ENCODE peak calls at places on chromosomes 5 and 9, in four cellular contexts. I is neural progenitor cell, O is HCT116, J is fibroblast of lung. Y is an unnamed sample.

GRCh38 chr5:87300744-87301143 is 33.1 kb downstream of the RASA1 start:
- DNase-seq in I (no peak), O (peak; percentile 81), J (peak; percentile 84), Y (no peak)

GRCh38 chr5:672329-673139 is 20.6 kb downstream of the TPPP start:
- DNase-seq in I (peak; percentile 89), O (no peak), J (peak; percentile 82), Y (peak; percentile 39)

GRCh38 chr9:37574996-37575395 is 1.2 kb downstream of the FBXO10 start:
- DNase-seq in I (peak; percentile 9), O (no peak), J (peak; percentile 15), Y (no peak)

GRCh38 chr9:1051286-1052118 is 1.3 kb downstream of the DMRT2 start:
- DNase-seq in I (peak; percentile 67), O (no peak), J (no peak), Y (no peak)

GRCh38 chr9:36401179-36401740 is 1.2 kb upstream of the RNF38 start:
- DNase-seq in I (no peak), O (peak; percentile 44), J (peak; percentile 73), Y (no peak)

GRCh38 chr9:33476503-33476902 is 2.8 kb upstream of the NOL6 start:
- DNase-seq in I (no peak), O (no peak), J (no peak), Y (no peak)

GRCh38 chr9:132622144-132622543 is 39.7 kb downstream of the BARHL1 start:
- DNase-seq in I (no peak), O (no peak), J (peak; percentile 49), Y (no peak)

GRCh38 chr9:127397722-127398647 is 1.0 kb downstream of the SLC2A8 start:
- DNase-seq in I (peak; percentile 71), O (no peak), J (peak; percentile 25), Y (no peak)

GRCh38 chr5:112694853-112695709 is 42.6 kb upstream of the APC start:
- DNase-seq in I (peak; percentile 19), O (no peak), J (peak; percentile 59), Y (no peak)

GRCh38 chr5:178287091-178287790 is 54.6 kb upstream of the PHYKPL start:
- DNase-seq in I (no peak), O (no peak), J (no peak), Y (no peak)

GRCh38 chr9:128082173-128082572 is 14.1 kb downstream of the SLC25A25 start:
- DNase-seq in I (peak; percentile 50), O (peak; percentile 51), J (no peak), Y (no peak)

GRCh38 chr5:76542887-76543690 is 80.1 kb downstream of the F2RL2 start:
- DNase-seq in I (no peak), O (no peak), J (peak; percentile 40), Y (no peak)

GRCh38 chr9:23492126-23493002 is 333.7 kb downstream of the ELAVL2 start:
- DNase-seq in I (peak; percentile 71), O (no peak), J (peak; percentile 0), Y (no peak)

GRCh38 chr5:142568271-142568995 is 117.5 kb downstream of the FGF1 start:
- DNase-seq in I (no peak), O (no peak), J (no peak), Y (no peak)

GRCh38 chr9:135887585-135888050 is 19.7 kb downstream of the CAMSAP1 start:
- DNase-seq in I (peak; percentile 36), O (no peak), J (no peak), Y (peak; percentile 85)

GRCh38 chr5:6443326-6443725 is 5.3 kb upstream of the UBE2QL1 start:
- DNase-seq in I (no peak), O (no peak), J (no peak), Y (no peak)

GRCh38 chr5:81435023-81435422 is 41.1 kb upstream of the ACOT12 start:
- DNase-seq in I (no peak), O (no peak), J (no peak), Y (no peak)

GRCh38 chr9:69674741-69675438 is 2.7 kb upstream of the APBA1 start:
- DNase-seq in I (no peak), O (no peak), J (peak; percentile 89), Y (no peak)

GRCh38 chr9:135707449-135708138 is 5.6 kb downstream of the KCNT1 start:
- DNase-seq in I (no peak), O (no peak), J (no peak), Y (no peak)

GRCh38 chr5:115530426-115530825 is 14.1 kb downstream of the FEM1C start:
- DNase-seq in I (no peak), O (no peak), J (no peak), Y (no peak)

GRCh38 chr9:84893360-84894128 is 224.0 kb downstream of the NTRK2 start:
- DNase-seq in I (peak; percentile 18), O (no peak), J (no peak), Y (no peak)

GRCh38 chr5:136769900-136770684 is 404.7 kb upstream of the TRPC7 start:
- DNase-seq in I (peak; percentile 87), O (peak; percentile 33), J (peak; percentile 40), Y (peak; percentile 58)
- TF ChIP-seq CTCF in I (peak; percentile 89), O (peak; percentile 86), J (peak; percentile 69), Y (peak; percentile 88)

DNA sequence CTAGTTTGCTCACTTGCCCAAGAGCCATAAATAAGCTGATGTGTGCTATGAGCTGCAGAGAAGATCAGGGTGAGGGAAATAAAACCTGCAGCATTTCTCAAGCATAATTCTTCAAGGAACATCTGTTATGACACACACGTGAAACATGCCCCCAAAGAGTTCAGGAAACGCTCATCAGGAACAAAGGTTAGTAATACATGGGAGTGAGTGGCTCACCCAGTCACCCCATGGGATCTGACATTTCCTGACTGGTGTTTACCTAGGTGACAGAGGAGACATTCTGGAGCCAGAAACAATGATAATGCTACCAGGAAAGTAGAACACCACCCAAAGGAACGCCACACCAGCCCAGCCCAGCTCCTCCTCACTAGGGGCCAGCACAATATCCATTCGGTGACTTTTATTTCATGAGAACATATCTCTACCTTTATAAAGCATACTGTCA is 66.0 kb downstream of the FRMD3 start:
- DNase-seq in I (no peak), O (no peak), J (no peak), Y (no peak)
- H3K79me2 ChIP-seq in I (no peaks in the 10 kb centered on the region), O (no peaks in the 10 kb centered on the region), J (no peaks in the 10 kb centered on the region), Y (no peaks in the 10 kb centered on the region)

GRCh38 chr5:29905626-29906353 is 1287.7 kb upstream of the CDH6 start:
- DNase-seq in I (no peak), O (no peak), J (no peak), Y (no peak)

GRCh38 chr5:29897916-29898315 is 1295.6 kb upstream of the CDH6 start:
- DNase-seq in I (peak; percentile 83), O (no peak), J (no peak), Y (no peak)

GRCh38 chr5:29899583-29899982 is 1293.9 kb upstream of the CDH6 start:
- DNase-seq in I (no peak), O (no peak), J (no peak), Y (no peak)

DNA sequence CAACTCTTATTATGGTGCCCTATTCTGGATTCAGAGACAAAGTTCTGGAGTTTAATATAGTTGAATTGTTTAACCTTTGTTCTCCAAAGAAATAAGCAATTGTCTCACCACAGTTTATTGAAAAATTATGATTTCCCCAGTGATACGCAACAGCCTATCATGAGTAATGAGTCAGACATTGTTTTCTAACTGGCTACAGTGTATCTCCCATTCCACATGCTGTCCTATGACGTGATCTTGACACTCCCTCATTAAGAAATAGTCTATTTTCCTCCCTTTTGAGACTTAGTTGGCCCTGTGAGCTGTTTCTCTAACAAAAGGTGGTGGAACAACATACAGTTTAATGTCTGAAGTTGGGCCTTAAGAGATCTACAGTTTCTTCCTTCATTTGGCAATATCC is 1290.6 kb upstream of the CDH6 start:
- DNase-seq in I (no peak), O (no peak), J (no peak), Y (no peak)
- H2AFZ ChIP-seq in I (no peak overlapping the region), O (no peak overlapping the region), J (no peak overlapping the region), Y (no peak overlapping the region)

DNA sequence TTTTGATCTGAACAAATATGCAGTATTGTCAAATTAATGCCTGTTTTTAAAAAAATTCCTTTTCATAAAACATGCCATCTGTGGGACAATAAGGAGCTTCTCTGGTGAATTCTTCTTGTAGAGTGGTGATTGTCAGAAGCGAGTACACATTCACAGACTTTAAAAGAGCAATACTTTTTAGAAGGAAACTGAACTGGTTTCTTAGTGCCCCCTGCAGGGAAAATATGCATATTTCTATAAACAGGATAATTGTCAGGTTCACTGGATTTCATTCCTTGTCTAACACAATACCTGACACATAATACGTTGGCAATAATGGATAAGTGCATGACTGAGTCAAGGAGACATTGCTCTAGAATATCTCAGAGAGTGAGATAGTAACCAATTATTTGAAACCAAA is 133.7 kb downstream of the KIF4B start:
- DNase-seq in I (no peak), O (no peak), J (peak; percentile 3), Y (no peak)
- TF ChIP-seq CTCF in I (no peak), O (peak; percentile 43), J (peak; percentile 21), Y (peak; percentile 48)

GRCh38 chr9:134367061-134367460 is 40.8 kb downstream of the RXRA start:
- DNase-seq in I (no peak), O (no peak), J (no peak), Y (no peak)

GRCh38 chr9:134367796-134368490 is 41.7 kb downstream of the RXRA start:
- DNase-seq in I (peak; percentile 40), O (no peak), J (no peak), Y (no peak)

GRCh38 chr9:134369416-134370212 is 43.4 kb downstream of the RXRA start:
- DNase-seq in I (no peak), O (no peak), J (no peak), Y (no peak)

GRCh38 chr9:134370213-134370492 is 43.9 kb downstream of the RXRA start:
- DNase-seq in I (no peak), O (no peak), J (no peak), Y (no peak)

DNA sequence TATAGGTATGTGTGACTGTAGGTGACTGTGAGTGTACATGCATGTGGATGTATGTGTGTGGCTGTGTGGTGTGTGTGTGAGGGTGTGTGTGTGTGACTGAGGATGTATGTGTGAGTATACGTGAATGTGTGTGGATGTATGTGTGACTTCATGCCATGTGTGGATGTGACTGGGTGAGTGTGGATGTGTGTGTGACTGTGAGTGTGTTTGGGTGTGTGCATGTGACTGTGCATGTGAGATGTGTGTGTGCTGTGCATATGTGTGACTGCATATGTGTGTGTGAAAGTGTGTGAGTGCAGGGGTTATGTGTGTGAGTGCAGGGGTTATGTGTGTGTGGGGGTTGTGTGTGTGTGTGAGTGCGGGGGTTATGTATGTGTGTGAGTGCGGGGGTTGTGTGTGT is 42.3 kb downstream of the RXRA start:
- DNase-seq in I (no peak), O (no peak), J (no peak), Y (no peak)
- H3K79me2 ChIP-seq in I (peaks cover 75% of the 10 kb centered on the region), O (peaks cover 84% of the 10 kb centered on the region), J (peaks cover 24% of the 10 kb centered on the region), Y (no peaks in the 10 kb centered on the region)

GRCh38 chr5:82591021-82591515 is 312.9 kb upstream of the RPS23 start:
- DNase-seq in I (no peak), O (no peak), J (no peak), Y (no peak)

GRCh38 chr5:82590112-82590511 is 312.0 kb upstream of the RPS23 start:
- DNase-seq in I (no peak), O (no peak), J (no peak), Y (no peak)

GRCh38 chr5:82586597-82586996 is 308.4 kb upstream of the RPS23 start:
- DNase-seq in I (no peak), O (no peak), J (no peak), Y (no peak)

GRCh38 chr5:82584631-82585030 is 306.5 kb upstream of the RPS23 start:
- DNase-seq in I (no peak), O (no peak), J (no peak), Y (no peak)

DNA sequence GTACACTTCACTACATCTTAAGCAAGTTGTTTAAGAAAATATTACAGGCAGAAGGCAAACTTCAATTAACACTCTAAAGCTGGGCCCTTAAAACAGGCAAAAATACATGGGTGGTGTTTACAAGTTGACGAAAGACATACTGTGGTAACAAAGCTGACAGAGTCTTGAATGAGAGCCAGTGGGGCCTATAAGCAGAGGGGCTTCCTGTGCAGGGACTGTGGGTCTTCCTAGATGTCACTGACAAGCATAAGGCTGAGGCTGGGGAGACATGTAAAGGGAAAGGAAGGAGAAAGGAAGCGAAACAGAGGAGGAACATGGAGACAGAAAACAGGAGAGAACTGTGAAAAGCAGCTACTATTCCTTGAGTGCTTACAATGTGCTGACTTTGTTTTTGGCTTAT is 308.0 kb upstream of the RPS23 start:
- DNase-seq in I (peak; percentile 38), O (no peak), J (peak; percentile 50), Y (peak; percentile 67)
- H2AFZ ChIP-seq in I (peak overlapping the region; percentile 100), O (no peak overlapping the region), J (peak overlapping the region; percentile 47), Y (peak overlapping the region; percentile 63)